ENCODE peak calls at places on chromosome 1, in four cellular contexts. Z is smooth muscle cell of the brain vasculature, T is nephron progenitor cell, I is upper lobe of left lung. Y is an unnamed sample.
A peak's percentile ranks its signal among the peaks of the same experiment; 100 is the strongest.

GRCh38 chr1:13819637-13820036 is 119.6 kb downstream of the PRDM2 start:
- DNase-seq in I (no peak), T (no peak), Z (no peak), Y (no peak)

GRCh38 chr1:208093754-208094719 is 150.1 kb downstream of the PLXNA2 start:
- DNase-seq in I (no peak), T (peak; percentile 80), Z (no peak), Y (peak; percentile 52)

GRCh38 chr1:183022202-183023145 is 746 bp upstream of the LAMC1 start:
- DNase-seq in Z (peak; percentile 93), T (peak; percentile 86), I (peak; percentile 90), Y (peak; percentile 65)

GRCh38 chr1:35570589-35571137 is 2.5 kb upstream of the TFAP2E start:
- DNase-seq in T (no peak), I (no peak), Z (no peak), Y (no peak)

GRCh38 chr1:1306661-1307260 is 969 bp downstream of the ACAP3 start:
- DNase-seq in Z (no peak), T (no peak), I (peak; percentile 62), Y (no peak)

GRCh38 chr1:36160949-36161485 is 5.1 kb downstream of the MAP7D1 start:
- DNase-seq in Z (no peak), T (peak; percentile 63), I (peak; percentile 74), Y (no peak)

GRCh38 chr1:79811173-79811572 is 804.6 kb upstream of the ADGRL4 start:
- DNase-seq in T (no peak), I (no peak), Z (no peak), Y (no peak)

GRCh38 chr1:42922687-42923366 is 35.8 kb downstream of the SLC2A1 start:
- DNase-seq in T (peak; percentile 38), I (no peak), Z (no peak), Y (peak; percentile 79)